ENCODE peak calls at places on chromosomes 11 and 22, in ten cellular contexts. A is psoas muscle; M is activated naive CD4-positive, alpha-beta T cell; T is right lobe of liver; O is NCI-H748 treated with DMSO at 0.1 percent for 48 hours; W is MM.1S; U is HS-5; N is erythroblast; F is MCF 10A; K is NCI-H2081 treated with DMSO at 0.1 percent for 48 hours. Q is an unnamed sample.

GRCh38 chr11:7246179-7246578 is 5.5 kb upstream of the SYT9 start:
- DNase-seq in A (no peak), M (no peak), T (no peak), O (no peak), W (no peak), U (peak; percentile 28), N (no peak), F (no peak), K (no peak), Q (peak; percentile 2)

GRCh38 chr11:112963368-112963955 is 2.2 kb downstream of the NCAM1 start:
- DNase-seq in A (peak; percentile 47), M (no peak), T (no peak), O (peak; percentile 69), W (no peak), U (no peak), N (no peak), F (no peak), K (no peak), Q (no peak)

GRCh38 chr22:42909363-42910058 is 52.4 kb upstream of the ARFGAP3 start:
- DNase-seq in A (no peak), M (no peak), T (no peak), O (no peak), W (no peak), U (no peak), N (no peak), F (no peak), K (peak; percentile 38), Q (no peak)

GRCh38 chr22:34845391-34845790 is 220.6 kb upstream of the ISX start:
- DNase-seq in A (no peak), M (no peak), T (no peak), O (no peak), W (no peak), U (no peak), N (no peak), F (no peak), K (no peak), Q (no peak)

GRCh38 chr11:130314184-130314748 is 451 bp downstream of the ZBTB44 start:
- DNase-seq in A (peak; percentile 81), M (peak; percentile 54), T (peak; percentile 83), O (no peak), W (peak; percentile 69), U (no peak), N (peak; percentile 88), F (peak; percentile 68), K (no peak), Q (peak; percentile 73)

GRCh38 chr11:1553808-1554594 is 18.1 kb downstream of the DUSP8 start:
- DNase-seq in A (no peak), M (no peak), T (peak; percentile 27), O (peak; percentile 19), W (no peak), U (no peak), N (no peak), F (peak; percentile 58), K (no peak), Q (no peak)

GRCh38 chr22:30444632-30445437 is 19.3 kb downstream of the MTFP1 start:
- DNase-seq in A (no peak), M (no peak), T (no peak), O (peak; percentile 45), W (peak; percentile 53), U (no peak), N (peak; percentile 82), F (peak; percentile 69), K (no peak), Q (peak; percentile 74)

GRCh38 chr22:32699686-32700085 is 101.8 kb upstream of the TIMP3 start:
- DNase-seq in A (no peak), M (no peak), T (no peak), O (no peak), W (no peak), U (no peak), N (no peak), F (peak; percentile 35), K (no peak), Q (no peak)

GRCh38 chr11:131666006-131666405 is 295.6 kb downstream of the NTM start:
- DNase-seq in A (no peak), M (no peak), T (no peak), O (no peak), W (no peak), U (no peak), N (no peak), F (no peak), K (no peak), Q (peak; percentile 60)

GRCh38 chr11:102347526-102348331 is 715 bp downstream of the BIRC2 start:
- DNase-seq in A (no peak), M (no peak), T (no peak), O (no peak), W (peak; percentile 48), U (peak; percentile 52), N (peak; percentile 73), F (peak; percentile 53), K (no peak), Q (peak; percentile 78)

GRCh38 chr22:48098243-48098935 is 1335.9 kb downstream of the TBC1D22A start:
- DNase-seq in A (no peak), M (no peak), T (no peak), O (no peak), W (peak; percentile 97), U (no peak), N (no peak), F (no peak), K (no peak), Q (no peak)

GRCh38 chr22:27557554-27558060 is 243.9 kb downstream of the MN1 start:
- DNase-seq in A (no peak), M (no peak), T (no peak), O (no peak), W (no peak), U (no peak), N (no peak), F (no peak), K (no peak), Q (no peak)

GRCh38 chr11:75429902-75430691 is 2.9 kb downstream of the KLHL35 start:
- DNase-seq in A (peak; percentile 80), M (no peak), T (peak; percentile 56), O (peak; percentile 34), W (no peak), U (no peak), N (peak; percentile 92), F (no peak), K (no peak), Q (peak; percentile 88)

GRCh38 chr11:61793084-61793828 is 545 bp downstream of the FEN1 start:
- DNase-seq in A (peak; percentile 44), M (no peak), T (no peak), O (no peak), W (peak; percentile 30), U (no peak), N (peak; percentile 68), F (no peak), K (no peak), Q (peak; percentile 32)